ENCODE peak calls at places on chromosomes 2 and 18, in seven cellular contexts. One of them, this sample, is unnamed.
A peak's percentile ranks its signal among the peaks of the same experiment; 100 is the strongest.

GRCh38 chr18:3716116-3716660 is 266.2 kb downstream of the TGIF1 start:
- DNase-seq in mesendoderm: no peak
- DNase-seq in mesenchymal stem cell: no peak
- DNase-seq in H1: no peak
- DNase-seq in IMR-90: no peak
- DNase-seq in H9: no peak
- DNase-seq in neuronal stem cell: no peak
- DNase-seq in this sample: no peak

GRCh38 chr2:129892360-129892759 is 87.1 kb upstream of the RAB6C start:
- DNase-seq in mesendoderm: no peak
- DNase-seq in mesenchymal stem cell: no peak
- DNase-seq in H1: no peak
- DNase-seq in IMR-90: no peak
- DNase-seq in H9: peak; percentile 12
- DNase-seq in neuronal stem cell: no peak
- DNase-seq in this sample: peak; percentile 19

GRCh38 chr2:9488583-9489547 is 14.5 kb downstream of the IAH1 start:
- DNase-seq in mesendoderm: no peak
- DNase-seq in mesenchymal stem cell: no peak
- DNase-seq in H1: no peak
- DNase-seq in IMR-90: peak; percentile 83
- DNase-seq in H9: no peak
- DNase-seq in neuronal stem cell: no peak
- DNase-seq in this sample: no peak

GRCh38 chr2:127137741-127138140 is 30.8 kb upstream of the BIN1 start:
- DNase-seq in mesendoderm: no peak
- DNase-seq in mesenchymal stem cell: no peak
- DNase-seq in H1: peak; percentile 35
- DNase-seq in IMR-90: no peak
- DNase-seq in H9: no peak
- DNase-seq in neuronal stem cell: no peak
- DNase-seq in this sample: no peak

GRCh38 chr2:184814428-184814827 is 216.1 kb downstream of the ZNF804A start:
- DNase-seq in mesendoderm: peak; percentile 33
- DNase-seq in mesenchymal stem cell: no peak
- DNase-seq in H1: no peak
- DNase-seq in IMR-90: no peak
- DNase-seq in H9: no peak
- DNase-seq in neuronal stem cell: no peak
- DNase-seq in this sample: no peak

GRCh38 chr18:21496277-21496835 is 104.1 kb downstream of the ESCO1 start:
- DNase-seq in mesendoderm: no peak
- DNase-seq in mesenchymal stem cell: no peak
- DNase-seq in H1: no peak
- DNase-seq in IMR-90: no peak
- DNase-seq in H9: no peak
- DNase-seq in neuronal stem cell: no peak
- DNase-seq in this sample: no peak

GRCh38 chr2:108619916-108620620 is 85.8 kb downstream of the LIMS1 start:
- DNase-seq in mesendoderm: no peak
- DNase-seq in mesenchymal stem cell: no peak
- DNase-seq in H1: no peak
- DNase-seq in IMR-90: no peak
- DNase-seq in H9: no peak
- DNase-seq in neuronal stem cell: no peak
- DNase-seq in this sample: no peak

GRCh38 chr2:44753552-44754285 is 187.8 kb upstream of the SIX3 start:
- DNase-seq in mesendoderm: no peak
- DNase-seq in mesenchymal stem cell: peak; percentile 77
- DNase-seq in H1: no peak
- DNase-seq in IMR-90: no peak
- DNase-seq in H9: no peak
- DNase-seq in neuronal stem cell: no peak
- DNase-seq in this sample: no peak

GRCh38 chr18:46009158-46009866 is 42.2 kb upstream of the EPG5 start:
- DNase-seq in mesendoderm: no peak
- DNase-seq in mesenchymal stem cell: no peak
- DNase-seq in H1: no peak
- DNase-seq in IMR-90: no peak
- DNase-seq in H9: no peak
- DNase-seq in neuronal stem cell: no peak
- DNase-seq in this sample: peak; percentile 26

GRCh38 chr18:7941533-7941932 is 374.4 kb downstream of the PTPRM start:
- DNase-seq in mesendoderm: no peak
- DNase-seq in mesenchymal stem cell: no peak
- DNase-seq in H1: no peak
- DNase-seq in IMR-90: no peak
- DNase-seq in H9: no peak
- DNase-seq in neuronal stem cell: no peak
- DNase-seq in this sample: no peak

GRCh38 chr2:46509804-46510203 is 30.4 kb downstream of the TMEM247 start:
- DNase-seq in mesendoderm: no peak
- DNase-seq in mesenchymal stem cell: no peak
- DNase-seq in H1: no peak
- DNase-seq in IMR-90: no peak
- DNase-seq in H9: no peak
- DNase-seq in neuronal stem cell: no peak
- DNase-seq in this sample: no peak

GRCh38 chr18:5979971-5980457 is 84.7 kb upstream of the TMEM200C start:
- DNase-seq in mesendoderm: no peak
- DNase-seq in mesenchymal stem cell: no peak
- DNase-seq in H1: peak; percentile 45
- DNase-seq in IMR-90: no peak
- DNase-seq in H9: peak; percentile 25
- DNase-seq in neuronal stem cell: no peak
- DNase-seq in this sample: no peak

GRCh38 chr2:235854276-235854675 is 313.9 kb downstream of the GBX2 start:
- DNase-seq in mesendoderm: no peak
- DNase-seq in mesenchymal stem cell: no peak
- DNase-seq in H1: no peak
- DNase-seq in IMR-90: no peak
- DNase-seq in H9: no peak
- DNase-seq in neuronal stem cell: no peak
- DNase-seq in this sample: no peak

GRCh38 chr2:69095246-69095645 is 82.3 kb downstream of the ANTXR1 start:
- DNase-seq in mesendoderm: no peak
- DNase-seq in mesenchymal stem cell: peak; percentile 75
- DNase-seq in H1: no peak
- DNase-seq in IMR-90: peak; percentile 94
- DNase-seq in H9: no peak
- DNase-seq in neuronal stem cell: no peak
- DNase-seq in this sample: peak; percentile 49

GRCh38 chr2:29502452-29502851 is 387.2 kb downstream of the CLIP4 start:
- DNase-seq in mesendoderm: no peak
- DNase-seq in mesenchymal stem cell: no peak
- DNase-seq in H1: no peak
- DNase-seq in IMR-90: peak; percentile 63
- DNase-seq in H9: no peak
- DNase-seq in neuronal stem cell: no peak
- DNase-seq in this sample: no peak

GRCh38 chr2:179268277-179268935 is 3.8 kb upstream of the SESTD1 start:
- DNase-seq in mesendoderm: peak; percentile 65
- DNase-seq in mesenchymal stem cell: peak; percentile 25
- DNase-seq in H1: no peak
- DNase-seq in IMR-90: peak; percentile 49
- DNase-seq in H9: no peak
- DNase-seq in neuronal stem cell: no peak
- DNase-seq in this sample: peak; percentile 70

GRCh38 chr2:118806797-118807667 is 40.4 kb downstream of the EN1 start:
- DNase-seq in mesendoderm: peak; percentile 21
- DNase-seq in mesenchymal stem cell: no peak
- DNase-seq in H1: peak; percentile 60
- DNase-seq in IMR-90: no peak
- DNase-seq in H9: no peak
- DNase-seq in neuronal stem cell: no peak
- DNase-seq in this sample: no peak

GRCh38 chr18:23967321-23968089 is 47.0 kb upstream of the TTC39C start:
- DNase-seq in mesendoderm: no peak
- DNase-seq in mesenchymal stem cell: no peak
- DNase-seq in H1: no peak
- DNase-seq in IMR-90: no peak
- DNase-seq in H9: no peak
- DNase-seq in neuronal stem cell: no peak
- DNase-seq in this sample: no peak

GRCh38 chr18:60358516-60358915 is 14.1 kb downstream of the MC4R start:
- DNase-seq in mesendoderm: no peak
- DNase-seq in mesenchymal stem cell: peak; percentile 37
- DNase-seq in H1: no peak
- DNase-seq in IMR-90: peak; percentile 70
- DNase-seq in H9: no peak
- DNase-seq in neuronal stem cell: no peak
- DNase-seq in this sample: no peak

GRCh38 chr18:57983965-57984364 is 60.1 kb upstream of the NEDD4L start:
- DNase-seq in mesendoderm: no peak
- DNase-seq in mesenchymal stem cell: no peak
- DNase-seq in H1: no peak
- DNase-seq in IMR-90: no peak
- DNase-seq in H9: no peak
- DNase-seq in neuronal stem cell: no peak
- DNase-seq in this sample: no peak

GRCh38 chr2:44778671-44779476 is 162.6 kb upstream of the SIX3 start:
- DNase-seq in mesendoderm: peak; percentile 74
- DNase-seq in mesenchymal stem cell: no peak
- DNase-seq in H1: peak; percentile 73
- DNase-seq in IMR-90: no peak
- DNase-seq in H9: peak; percentile 75
- DNase-seq in neuronal stem cell: peak; percentile 80
- DNase-seq in this sample: no peak

GRCh38 chr2:71379086-71379485 is 47.5 kb downstream of the ZNF638 start:
- DNase-seq in mesendoderm: peak; percentile 13
- DNase-seq in mesenchymal stem cell: peak; percentile 63
- DNase-seq in H1: no peak
- DNase-seq in IMR-90: peak; percentile 81
- DNase-seq in H9: no peak
- DNase-seq in neuronal stem cell: no peak
- DNase-seq in this sample: peak; percentile 61

GRCh38 chr2:37192551-37192950 is 3.7 kb upstream of the CEBPZOS start:
- DNase-seq in mesendoderm: no peak
- DNase-seq in mesenchymal stem cell: no peak
- DNase-seq in H1: no peak
- DNase-seq in IMR-90: no peak
- DNase-seq in H9: no peak
- DNase-seq in neuronal stem cell: no peak
- DNase-seq in this sample: no peak

GRCh38 chr2:151886235-151886634 is 58.0 kb upstream of the ARL5A start:
- DNase-seq in mesendoderm: no peak
- DNase-seq in mesenchymal stem cell: peak; percentile 7
- DNase-seq in H1: no peak
- DNase-seq in IMR-90: no peak
- DNase-seq in H9: no peak
- DNase-seq in neuronal stem cell: no peak
- DNase-seq in this sample: no peak

GRCh38 chr2:43227830-43228280 is 1.4 kb upstream of the ZFP36L2 start:
- DNase-seq in mesendoderm: no peak
- DNase-seq in mesenchymal stem cell: no peak
- DNase-seq in H1: no peak
- DNase-seq in IMR-90: peak; percentile 46
- DNase-seq in H9: no peak
- DNase-seq in neuronal stem cell: no peak
- DNase-seq in this sample: no peak

DNA sequence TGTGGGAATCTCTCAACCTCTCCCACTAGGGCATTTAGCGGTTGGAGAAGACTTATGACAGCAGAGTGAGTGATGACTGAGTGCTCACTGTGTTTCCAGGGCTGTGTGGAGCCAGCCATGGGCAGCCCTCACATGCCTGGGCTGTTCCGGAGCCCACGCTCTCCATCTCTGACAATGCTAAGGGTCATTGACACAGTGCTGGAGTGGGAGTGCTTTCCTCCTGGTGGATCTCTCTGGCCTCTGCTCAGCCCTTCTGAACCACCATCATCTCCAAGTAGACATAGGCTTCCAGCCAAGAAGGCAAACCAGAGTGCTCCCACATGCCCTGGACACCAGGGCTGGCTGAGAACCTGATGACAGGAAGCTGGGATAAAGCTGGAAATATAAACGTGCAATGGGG is 33.1 kb upstream of the TWIST2 start:
- DNase-seq in mesendoderm: no peak
- DNase-seq in mesenchymal stem cell: no peak
- DNase-seq in H1: no peak
- DNase-seq in IMR-90: no peak
- DNase-seq in H9: peak; percentile 6
- DNase-seq in neuronal stem cell: no peak
- DNase-seq in this sample: no peak
- H2BK120ac ChIP-seq in mesendoderm: no peak overlapping the region
- H2BK120ac ChIP-seq in mesenchymal stem cell: no peak overlapping the region
- H2BK120ac ChIP-seq in H1: no peak overlapping the region
- H2BK120ac ChIP-seq in IMR-90: no peak overlapping the region
- H2BK120ac ChIP-seq in H9: no peak overlapping the region
- H2BK120ac ChIP-seq in neuronal stem cell: no peak overlapping the region
- H2BK120ac ChIP-seq in this sample: no peak overlapping the region

DNA sequence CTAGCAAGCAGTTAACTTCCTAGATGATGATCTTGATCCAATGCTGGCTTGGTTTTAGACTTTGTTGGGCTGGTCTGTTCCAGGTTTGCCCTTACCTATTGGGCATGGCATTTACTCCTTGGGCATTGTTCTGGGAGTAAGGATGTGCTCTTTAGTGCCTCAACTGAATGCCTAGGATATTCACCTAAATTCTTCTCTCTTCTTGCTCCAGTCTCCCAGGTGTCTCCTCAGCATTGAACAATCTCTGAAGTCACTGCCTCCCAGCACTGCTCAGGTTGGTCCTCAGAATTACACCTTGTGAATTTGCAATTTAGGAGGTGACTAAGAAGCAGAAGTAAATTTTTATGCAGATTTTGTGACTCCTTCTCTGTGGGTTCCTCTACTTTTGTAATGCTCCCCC is 307.7 kb upstream of the COL3A1 start:
- DNase-seq in mesendoderm: peak; percentile 30
- DNase-seq in mesenchymal stem cell: no peak
- DNase-seq in H1: no peak
- DNase-seq in IMR-90: no peak
- DNase-seq in H9: no peak
- DNase-seq in neuronal stem cell: no peak
- DNase-seq in this sample: no peak
- H3K27ac ChIP-seq in mesendoderm: no peak overlapping the region
- H3K27ac ChIP-seq in mesenchymal stem cell: no peak overlapping the region
- H3K27ac ChIP-seq in H1: no peak overlapping the region
- H3K27ac ChIP-seq in IMR-90: no peak overlapping the region
- H3K27ac ChIP-seq in H9: no peak overlapping the region
- H3K27ac ChIP-seq in neuronal stem cell: no peak overlapping the region
- H3K27ac ChIP-seq in this sample: no peak overlapping the region

GRCh38 chr18:26977791-26978190 is 112.3 kb upstream of the AQP4 start:
- DNase-seq in mesendoderm: no peak
- DNase-seq in mesenchymal stem cell: no peak
- DNase-seq in H1: no peak
- DNase-seq in IMR-90: no peak
- DNase-seq in H9: no peak
- DNase-seq in neuronal stem cell: no peak
- DNase-seq in this sample: no peak
- H3K4ac ChIP-seq in mesendoderm: no peak overlapping the region
- H3K4ac ChIP-seq in mesenchymal stem cell: no peak overlapping the region
- H3K4ac ChIP-seq in H1: no peak overlapping the region
- H3K4ac ChIP-seq in IMR-90: no peak overlapping the region
- H3K4ac ChIP-seq in H9: no peak overlapping the region
- H3K4ac ChIP-seq in neuronal stem cell: no peak overlapping the region
- H3K4ac ChIP-seq in this sample: no peak overlapping the region

DNA sequence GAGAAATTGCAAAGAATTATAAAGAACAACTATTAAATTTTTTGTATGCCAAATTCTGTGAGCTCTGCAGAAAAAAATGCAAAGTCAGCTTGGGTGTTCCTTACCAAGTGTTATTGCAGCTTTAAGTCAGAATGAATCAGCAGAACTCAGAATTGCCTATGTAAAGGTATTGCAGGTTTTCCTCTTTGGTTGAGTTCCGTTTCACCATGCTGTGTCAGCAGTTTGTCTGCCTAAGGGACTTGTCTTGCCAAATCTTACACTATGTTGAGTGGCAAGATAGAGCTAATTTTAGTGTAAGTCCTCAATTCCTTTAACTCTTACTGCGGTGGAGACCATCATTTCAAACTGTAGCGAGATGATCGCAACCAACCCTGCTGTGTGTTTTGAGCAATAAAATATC is 38.8 kb downstream of the ADAM23 start:
- DNase-seq in mesendoderm: peak; percentile 65
- DNase-seq in mesenchymal stem cell: no peak
- DNase-seq in H1: no peak
- DNase-seq in IMR-90: peak; percentile 10
- DNase-seq in H9: no peak
- DNase-seq in neuronal stem cell: no peak
- DNase-seq in this sample: no peak
- H2BK120ac ChIP-seq in mesendoderm: no peak overlapping the region
- H2BK120ac ChIP-seq in mesenchymal stem cell: no peak overlapping the region
- H2BK120ac ChIP-seq in H1: no peak overlapping the region
- H2BK120ac ChIP-seq in IMR-90: no peak overlapping the region
- H2BK120ac ChIP-seq in H9: no peak overlapping the region
- H2BK120ac ChIP-seq in neuronal stem cell: no peak overlapping the region
- H2BK120ac ChIP-seq in this sample: no peak overlapping the region